ENCODE peak calls at places on chromosome 3, in ten cellular contexts. K, U, J, R, M, Q, Y, E, C and D are unnamed samples.

GRCh38 chr3:177571271-177571972 is 374.1 kb upstream of the TBL1XR1 start:
- DNase-seq in K (no peak), U (no peak), J (no peak), R (no peak), M (no peak), Q (no peak), Y (no peak), E (no peak), C (no peak), D (no peak)

GRCh38 chr3:108818404-108818803 is 4.2 kb upstream of the TRAT1 start:
- DNase-seq in K (no peak), U (peak), J (peak), R (no peak), M (no peak), Q (no peak), Y (no peak), E (no peak), C (no peak), D (no peak)

GRCh38 chr3:64300790-64301423 is 75.6 kb upstream of the PRICKLE2 start:
- DNase-seq in K (no peak), U (no peak), J (no peak), R (no peak), M (peak), Q (no peak), Y (no peak), E (no peak), C (no peak), D (no peak)

GRCh38 chr3:12405432-12406272 is 78.6 kb upstream of the TSEN2 start:
- DNase-seq in K (no peak), U (no peak), J (no peak), R (no peak), M (no peak), Q (no peak), Y (peak), E (no peak), C (peak), D (peak)

GRCh38 chr3:52315977-52316764 is at the start of gene DNAH1:
- DNase-seq in K (no peak), U (no peak), J (no peak), R (no peak), M (no peak), Q (no peak), Y (no peak), E (peak), C (no peak), D (no peak)

GRCh38 chr3:183268361-183268760 is 15.3 kb downstream of the B3GNT5 start:
- DNase-seq in K (no peak), U (no peak), J (no peak), R (no peak), M (no peak), Q (no peak), Y (no peak), E (no peak), C (no peak), D (no peak)

GRCh38 chr3:174495231-174495755 is 363.8 kb upstream of the NAALADL2 start:
- DNase-seq in K (no peak), U (no peak), J (no peak), R (no peak), M (peak), Q (no peak), Y (no peak), E (no peak), C (no peak), D (no peak)

GRCh38 chr3:131535131-131535530 is 32.4 kb upstream of the MRPL3 start:
- DNase-seq in K (no peak), U (no peak), J (no peak), R (no peak), M (peak), Q (no peak), Y (no peak), E (no peak), C (no peak), D (no peak)

GRCh38 chr3:131728898-131729297 is 226.1 kb upstream of the MRPL3 start:
- DNase-seq in K (no peak), U (no peak), J (no peak), R (no peak), M (no peak), Q (no peak), Y (no peak), E (no peak), C (no peak), D (no peak)

GRCh38 chr3:123105201-123106189 is 38.7 kb downstream of the PDIA5 start:
- DNase-seq in K (no peak), U (no peak), J (no peak), R (no peak), M (no peak), Q (no peak), Y (no peak), E (no peak), C (no peak), D (no peak)

GRCh38 chr3:177306252-177306651 is 109.0 kb upstream of the TBL1XR1 start:
- DNase-seq in K (no peak), U (no peak), J (no peak), R (no peak), M (no peak), Q (no peak), Y (no peak), E (no peak), C (no peak), D (no peak)

GRCh38 chr3:39910828-39911464 is 101.5 kb downstream of the MYRIP start:
- DNase-seq in K (no peak), U (no peak), J (no peak), R (no peak), M (no peak), Q (no peak), Y (no peak), E (no peak), C (no peak), D (no peak)

GRCh38 chr3:179196098-179196497 is 47.9 kb downstream of the PIK3CA start:
- DNase-seq in K (no peak), U (no peak), J (no peak), R (no peak), M (peak), Q (no peak), Y (no peak), E (no peak), C (no peak), D (no peak)

GRCh38 chr3:146507331-146508120 is 36.9 kb downstream of the PLSCR1 start:
- DNase-seq in K (no peak), U (no peak), J (no peak), R (no peak), M (no peak), Q (no peak), Y (no peak), E (no peak), C (no peak), D (no peak)

GRCh38 chr3:197795200-197795599 is 4.1 kb downstream of the LRCH3 start:
- DNase-seq in K (no peak), U (no peak), J (no peak), R (no peak), M (peak), Q (no peak), Y (no peak), E (no peak), C (peak), D (peak)

GRCh38 chr3:149547954-149548728 is 73.6 kb downstream of the TM4SF4 start:
- DNase-seq in K (no peak), U (no peak), J (no peak), R (no peak), M (peak), Q (no peak), Y (no peak), E (no peak), C (no peak), D (no peak)

GRCh38 chr3:129442947-129443346 is 2.9 kb downstream of the IFT122 start:
- DNase-seq in K (no peak), U (no peak), J (no peak), R (no peak), M (no peak), Q (no peak), Y (no peak), E (no peak), C (no peak), D (no peak)